ENCODE peak calls at places on chromosomes 3 and 15, in nine cellular contexts. One of them, this sample, is unnamed.

GRCh38 chr3:174529298-174529697 is 329.8 kb upstream of the NAALADL2 start:
- DNase-seq in cardiac muscle cell: no peak
- DNase-seq in iris pigment epithelial cell: no peak
- DNase-seq in HFFc6: no peak
- DNase-seq in MG63: no peak
- DNase-seq in sciatic nerve: no peak
- DNase-seq in NCI-H1105: no peak
- DNase-seq in cardiac fibroblast: no peak
- DNase-seq in H54: no peak
- DNase-seq in this sample: no peak

GRCh38 chr3:188133646-188134045 is 20.3 kb upstream of the LPP start:
- DNase-seq in cardiac muscle cell: peak
- DNase-seq in iris pigment epithelial cell: peak
- DNase-seq in HFFc6: no peak
- DNase-seq in MG63: peak
- DNase-seq in sciatic nerve: no peak
- DNase-seq in NCI-H1105: no peak
- DNase-seq in cardiac fibroblast: peak
- DNase-seq in H54: no peak
- DNase-seq in this sample: no peak

GRCh38 chr3:169448501-169448900 is 215.0 kb downstream of the MECOM start:
- DNase-seq in cardiac muscle cell: peak
- DNase-seq in iris pigment epithelial cell: peak
- DNase-seq in HFFc6: no peak
- DNase-seq in MG63: no peak
- DNase-seq in sciatic nerve: no peak
- DNase-seq in NCI-H1105: no peak
- DNase-seq in cardiac fibroblast: peak
- DNase-seq in H54: no peak
- DNase-seq in this sample: no peak

GRCh38 chr3:159649951-159650350 is 338.7 kb upstream of the IL12A start:
- DNase-seq in cardiac muscle cell: no peak
- DNase-seq in iris pigment epithelial cell: no peak
- DNase-seq in HFFc6: no peak
- DNase-seq in MG63: no peak
- DNase-seq in sciatic nerve: no peak
- DNase-seq in NCI-H1105: no peak
- DNase-seq in cardiac fibroblast: no peak
- DNase-seq in H54: no peak
- DNase-seq in this sample: no peak

GRCh38 chr3:46926871-46927717 is 49.5 kb downstream of the CCDC12 start:
- DNase-seq in cardiac muscle cell: no peak
- DNase-seq in iris pigment epithelial cell: no peak
- DNase-seq in HFFc6: no peak
- DNase-seq in MG63: no peak
- DNase-seq in sciatic nerve: peak
- DNase-seq in NCI-H1105: no peak
- DNase-seq in cardiac fibroblast: no peak
- DNase-seq in H54: no peak
- DNase-seq in this sample: no peak

GRCh38 chr3:81958967-81959625 is 197.7 kb upstream of the GBE1 start:
- DNase-seq in cardiac muscle cell: peak
- DNase-seq in iris pigment epithelial cell: no peak
- DNase-seq in HFFc6: no peak
- DNase-seq in MG63: no peak
- DNase-seq in sciatic nerve: no peak
- DNase-seq in NCI-H1105: no peak
- DNase-seq in cardiac fibroblast: peak
- DNase-seq in H54: no peak
- DNase-seq in this sample: no peak

GRCh38 chr15:83061680-83062079 is 5.4 kb downstream of the BTBD1 start:
- DNase-seq in cardiac muscle cell: no peak
- DNase-seq in iris pigment epithelial cell: peak
- DNase-seq in HFFc6: peak
- DNase-seq in MG63: no peak
- DNase-seq in sciatic nerve: no peak
- DNase-seq in NCI-H1105: no peak
- DNase-seq in cardiac fibroblast: no peak
- DNase-seq in H54: no peak
- DNase-seq in this sample: no peak

GRCh38 chr3:193483988-193484539 is 70.6 kb downstream of the ATP13A4 start:
- DNase-seq in cardiac muscle cell: no peak
- DNase-seq in iris pigment epithelial cell: peak
- DNase-seq in HFFc6: no peak
- DNase-seq in MG63: no peak
- DNase-seq in sciatic nerve: no peak
- DNase-seq in NCI-H1105: no peak
- DNase-seq in cardiac fibroblast: no peak
- DNase-seq in H54: no peak
- DNase-seq in this sample: no peak

GRCh38 chr3:194086251-194087075 is 49.5 kb upstream of the HES1 start:
- DNase-seq in cardiac muscle cell: no peak
- DNase-seq in iris pigment epithelial cell: peak
- DNase-seq in HFFc6: no peak
- DNase-seq in MG63: no peak
- DNase-seq in sciatic nerve: no peak
- DNase-seq in NCI-H1105: no peak
- DNase-seq in cardiac fibroblast: no peak
- DNase-seq in H54: no peak
- DNase-seq in this sample: no peak

GRCh38 chr3:126913524-126913923 is 69.4 kb upstream of the PLXNA1 start:
- DNase-seq in cardiac muscle cell: no peak
- DNase-seq in iris pigment epithelial cell: no peak
- DNase-seq in HFFc6: no peak
- DNase-seq in MG63: no peak
- DNase-seq in sciatic nerve: no peak
- DNase-seq in NCI-H1105: no peak
- DNase-seq in cardiac fibroblast: no peak
- DNase-seq in H54: no peak
- DNase-seq in this sample: no peak

GRCh38 chr15:92899910-92900711 is at the start of gene CHD2:
- DNase-seq in cardiac muscle cell: peak
- DNase-seq in iris pigment epithelial cell: peak
- DNase-seq in HFFc6: peak
- DNase-seq in MG63: peak
- DNase-seq in sciatic nerve: peak
- DNase-seq in NCI-H1105: peak
- DNase-seq in cardiac fibroblast: peak
- DNase-seq in H54: no peak
- DNase-seq in this sample: peak

GRCh38 chr3:8324727-8325126 is 176.9 kb upstream of the LMCD1 start:
- DNase-seq in cardiac muscle cell: peak
- DNase-seq in iris pigment epithelial cell: peak
- DNase-seq in HFFc6: peak
- DNase-seq in MG63: peak
- DNase-seq in sciatic nerve: peak
- DNase-seq in NCI-H1105: no peak
- DNase-seq in cardiac fibroblast: peak
- DNase-seq in H54: peak
- DNase-seq in this sample: peak

GRCh38 chr3:128076783-128077624 is 24.8 kb downstream of the SEC61A1 start:
- DNase-seq in cardiac muscle cell: no peak
- DNase-seq in iris pigment epithelial cell: no peak
- DNase-seq in HFFc6: no peak
- DNase-seq in MG63: no peak
- DNase-seq in sciatic nerve: peak
- DNase-seq in NCI-H1105: no peak
- DNase-seq in cardiac fibroblast: no peak
- DNase-seq in H54: no peak
- DNase-seq in this sample: peak

This sample was measured in NCI-H345.